ENCODE peak calls at places on chromosomes 3 and 15, in four cellular contexts. I, T, L and U are unnamed samples.

GRCh38 chr3:103787164-103787871 is 1352.5 kb downstream of the ZPLD1 start:
- DNase-seq in I (no peak), L (no peak), T (no peak), U (no peak)

GRCh38 chr3:30084971-30085403 is 521.4 kb upstream of the TGFBR2 start:
- DNase-seq in I (no peak), T (no peak), L (no peak), U (no peak)

GRCh38 chr3:71512544-71512943 is 71.0 kb downstream of the FOXP1 start:
- DNase-seq in L (no peak), I (no peak), T (no peak), U (no peak)

GRCh38 chr3:11136871-11137626 is 17.2 kb upstream of the HRH1 start:
- DNase-seq in I (no peak), T (no peak), L (no peak), U (no peak)

GRCh38 chr3:146561879-146562278 is 17.5 kb upstream of the PLSCR1 start:
- DNase-seq in I (no peak), T (no peak), L (no peak), U (no peak)

GRCh38 chr15:79002631-79003030 is 57.8 kb upstream of the CTSH start:
- DNase-seq in L (no peak), T (no peak), I (no peak), U (no peak)

GRCh38 chr3:120103276-120103675 is 9.0 kb upstream of the GSK3B start:
- DNase-seq in L (no peak), T (no peak), I (no peak), U (no peak)

GRCh38 chr3:117407317-117407716 is 697.7 kb downstream of the TUSC7 start:
- DNase-seq in L (no peak), T (no peak), I (no peak), U (no peak)

GRCh38 chr3:53554559-53555511 is 60.4 kb downstream of the CACNA1D start:
- DNase-seq in I (no peak), L (no peak), T (no peak), U (peak)

GRCh38 chr3:148408667-148409066 is 289.0 kb upstream of the AGTR1 start:
- DNase-seq in I (no peak), T (no peak), L (no peak), U (no peak)

GRCh38 chr15:74889390-74889881 is 406 bp upstream of the MPI start:
- DNase-seq in L (peak), T (no peak), I (peak), U (no peak)

GRCh38 chr3:141876891-141877561 is 583 bp downstream of the ATP1B3 start:
- DNase-seq in I (peak), T (no peak), L (peak), U (peak)
- TF ChIP-seq POLR2A in I (no peak), T (no peak), L (no peak), U (no peak)

GRCh38 chr3:196902296-196902695 is 34.6 kb downstream of the SENP5 start:
- DNase-seq in T (no peak), I (no peak), L (no peak), U (no peak)

GRCh38 chr3:196901768-196902167 is 34.0 kb downstream of the SENP5 start:
- DNase-seq in T (no peak), I (no peak), L (no peak), U (no peak)

GRCh38 chr3:196903740-196904139 is 36.0 kb downstream of the SENP5 start:
- DNase-seq in T (no peak), L (no peak), I (no peak), U (no peak)
- TF ChIP-seq POLR2A in T (no peak), L (no peak), I (no peak), U (no peak)

DNA sequence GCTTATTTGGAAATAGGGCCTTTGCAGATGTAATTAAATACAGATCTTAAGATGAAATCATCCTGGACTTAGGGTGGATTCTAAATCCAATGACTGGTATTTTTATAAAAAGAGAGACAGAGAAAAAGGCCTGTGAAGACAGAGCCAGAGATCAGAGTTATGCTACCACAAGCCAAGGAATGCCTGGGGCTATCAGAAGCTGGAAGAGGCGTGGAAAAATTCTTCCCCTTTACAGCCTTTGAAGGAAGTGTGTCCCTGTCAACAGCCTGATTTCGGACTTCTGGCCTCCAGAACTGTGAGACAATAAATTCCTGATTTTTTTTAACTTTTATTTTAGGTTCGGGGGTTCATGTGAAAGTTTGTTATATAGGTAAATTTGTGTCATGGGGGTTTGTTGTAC is 154.1 kb upstream of the CADPS start:
- DNase-seq in L (no peak), T (no peak), I (no peak), U (no peak)
- TF ChIP-seq POLR2A in L (no peak), T (no peak), I (no peak), U (no peak)

GRCh38 chr3:100993309-100993708 is at the start of gene ABI3BP:
- DNase-seq in I (peak), L (peak), T (no peak), U (no peak)
- TF ChIP-seq POLR2A in I (no peak), L (no peak), T (no peak), U (no peak)

GRCh38 chr15:34337557-34338306 is at the start of gene SLC12A6:
- DNase-seq in I (peak), L (peak), T (peak), U (peak)
- TF ChIP-seq POLR2A in I (peak), L (no peak), T (no peak), U (no peak)

GRCh38 chr15:92906038-92906437 is 5.9 kb downstream of the CHD2 start:
- DNase-seq in T (no peak), L (no peak), I (no peak), U (no peak)

GRCh38 chr15:92907880-92908279 is 7.8 kb downstream of the CHD2 start:
- DNase-seq in T (no peak), I (no peak), L (no peak), U (no peak)

GRCh38 chr15:92908369-92909057 is 8.4 kb downstream of the CHD2 start:
- DNase-seq in L (no peak), T (no peak), I (no peak), U (no peak)

GRCh38 chr15:92906563-92907081 is 6.5 kb downstream of the CHD2 start:
- DNase-seq in T (no peak), I (no peak), L (no peak), U (no peak)

DNA sequence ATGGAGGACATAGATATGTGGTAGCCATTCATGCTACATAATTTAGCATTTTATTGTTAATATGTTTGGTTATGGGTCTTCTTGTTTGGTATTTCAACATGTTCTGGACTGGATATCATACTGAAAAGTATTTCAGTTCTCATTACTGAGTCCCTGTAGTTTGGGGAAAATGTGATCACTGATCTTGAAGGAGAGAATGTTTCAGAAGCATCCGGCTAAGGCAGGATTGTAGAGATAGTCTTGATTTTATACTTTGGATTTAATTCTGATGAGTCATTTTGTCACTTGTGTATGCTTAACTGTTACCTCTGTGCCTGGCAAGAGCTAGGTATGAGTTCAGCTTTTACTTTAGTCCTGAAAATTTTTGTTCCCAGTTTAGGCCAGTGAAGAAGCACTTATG is 7.1 kb downstream of the CHD2 start:
- DNase-seq in T (no peak), L (no peak), I (no peak), U (no peak)
- TF ChIP-seq POLR2A in T (no peak), L (no peak), I (no peak), U (no peak)